ENCODE peak calls at places on chromosomes 4 and X, in six cellular contexts. One of them, this sample, is unnamed.

GRCh38 chrX:7147431-7147977 is at the start of gene STS:
- DNase-seq in ovary: peak; percentile 73
- DNase-seq in keratinocyte: no peak
- DNase-seq in upper lobe of right lung: no peak
- DNase-seq in esophagus squamous epithelium: peak; percentile 6
- DNase-seq in stomach: peak; percentile 49
- DNase-seq in this sample: peak; percentile 9

GRCh38 chr4:147284218-147284617 is 196.7 kb upstream of the EDNRA start:
- DNase-seq in upper lobe of right lung: no peak
- DNase-seq in keratinocyte: no peak
- DNase-seq in stomach: no peak
- DNase-seq in ovary: no peak
- DNase-seq in esophagus squamous epithelium: no peak
- DNase-seq in this sample: no peak

GRCh38 chr4:42995343-42995944 is 102.9 kb downstream of the GRXCR1 start:
- DNase-seq in ovary: no peak
- DNase-seq in upper lobe of right lung: no peak
- DNase-seq in keratinocyte: no peak
- DNase-seq in esophagus squamous epithelium: no peak
- DNase-seq in stomach: no peak
- DNase-seq in this sample: no peak

GRCh38 chr4:188444500-188444899 is 305.3 kb downstream of the TRIML1 start:
- DNase-seq in keratinocyte: no peak
- DNase-seq in ovary: no peak
- DNase-seq in stomach: no peak
- DNase-seq in upper lobe of right lung: no peak
- DNase-seq in esophagus squamous epithelium: no peak
- DNase-seq in this sample: no peak

GRCh38 chrX:28058906-28059305 is 77.7 kb upstream of the DCAF8L1 start:
- DNase-seq in upper lobe of right lung: no peak
- DNase-seq in esophagus squamous epithelium: no peak
- DNase-seq in ovary: no peak
- DNase-seq in stomach: no peak
- DNase-seq in keratinocyte: no peak
- DNase-seq in this sample: no peak

GRCh38 chrX:50627696-50628095 is 157.1 kb upstream of the DGKK start:
- DNase-seq in upper lobe of right lung: no peak
- DNase-seq in stomach: no peak
- DNase-seq in ovary: no peak
- DNase-seq in esophagus squamous epithelium: no peak
- DNase-seq in keratinocyte: no peak
- DNase-seq in this sample: no peak

GRCh38 chr4:113869743-113870375 is 108.3 kb upstream of the CAMK2D start:
- DNase-seq in esophagus squamous epithelium: no peak
- DNase-seq in keratinocyte: no peak
- DNase-seq in ovary: no peak
- DNase-seq in stomach: peak; percentile 30
- DNase-seq in upper lobe of right lung: no peak
- DNase-seq in this sample: no peak

GRCh38 chrX:111854778-111855490 is 21.0 kb upstream of the TRPC5OS start:
- DNase-seq in stomach: no peak
- DNase-seq in esophagus squamous epithelium: no peak
- DNase-seq in ovary: no peak
- DNase-seq in upper lobe of right lung: no peak
- DNase-seq in keratinocyte: no peak
- DNase-seq in this sample: no peak

GRCh38 chr4:118888666-118889312 is at the start of gene SYNPO2:
- DNase-seq in keratinocyte: no peak
- DNase-seq in esophagus squamous epithelium: no peak
- DNase-seq in upper lobe of right lung: peak; percentile 75
- DNase-seq in stomach: peak; percentile 54
- DNase-seq in ovary: peak; percentile 91
- DNase-seq in this sample: peak; percentile 42

GRCh38 chr4:56102581-56102980 is 153.8 kb downstream of the CEP135 start:
- DNase-seq in esophagus squamous epithelium: no peak
- DNase-seq in upper lobe of right lung: no peak
- DNase-seq in stomach: no peak
- DNase-seq in ovary: no peak
- DNase-seq in keratinocyte: no peak
- DNase-seq in this sample: no peak

GRCh38 chr4:128220286-128221235 is 67.1 kb downstream of the PGRMC2 start:
- DNase-seq in upper lobe of right lung: no peak
- DNase-seq in stomach: no peak
- DNase-seq in keratinocyte: no peak
- DNase-seq in esophagus squamous epithelium: no peak
- DNase-seq in ovary: no peak
- DNase-seq in this sample: no peak

GRCh38 chrX:67789536-67789935 is 245.7 kb downstream of the AR start:
- DNase-seq in ovary: no peak
- DNase-seq in keratinocyte: no peak
- DNase-seq in esophagus squamous epithelium: no peak
- DNase-seq in upper lobe of right lung: no peak
- DNase-seq in stomach: no peak
- DNase-seq in this sample: no peak

GRCh38 chr4:121156822-121157769 is 7.0 kb downstream of the TNIP3 start:
- DNase-seq in esophagus squamous epithelium: no peak
- DNase-seq in upper lobe of right lung: peak; percentile 77
- DNase-seq in ovary: no peak
- DNase-seq in stomach: no peak
- DNase-seq in keratinocyte: no peak
- DNase-seq in this sample: peak; percentile 18

GRCh38 chr4:94766856-94767255 is 9.1 kb downstream of the BMPR1B start:
- DNase-seq in upper lobe of right lung: no peak
- DNase-seq in keratinocyte: peak; percentile 19
- DNase-seq in esophagus squamous epithelium: no peak
- DNase-seq in stomach: no peak
- DNase-seq in ovary: no peak
- DNase-seq in this sample: no peak

GRCh38 chr4:141009931-141010330 is 123.3 kb downstream of the RNF150 start:
- DNase-seq in upper lobe of right lung: no peak
- DNase-seq in stomach: no peak
- DNase-seq in esophagus squamous epithelium: no peak
- DNase-seq in keratinocyte: no peak
- DNase-seq in ovary: no peak
- DNase-seq in this sample: no peak

GRCh38 chr4:112504807-112505206 is 11.2 kb downstream of the NEUROG2 start:
- DNase-seq in upper lobe of right lung: no peak
- DNase-seq in keratinocyte: no peak
- DNase-seq in stomach: no peak
- DNase-seq in ovary: no peak
- DNase-seq in esophagus squamous epithelium: no peak
- DNase-seq in this sample: no peak
- H3K27ac ChIP-seq in upper lobe of right lung: no peak overlapping the region
- H3K27ac ChIP-seq in keratinocyte: no peak overlapping the region
- H3K27ac ChIP-seq in stomach: no peak overlapping the region
- H3K27ac ChIP-seq in ovary: no peak overlapping the region
- H3K27ac ChIP-seq in esophagus squamous epithelium: no peak overlapping the region
- H3K27ac ChIP-seq in this sample: no peak overlapping the region

DNA sequence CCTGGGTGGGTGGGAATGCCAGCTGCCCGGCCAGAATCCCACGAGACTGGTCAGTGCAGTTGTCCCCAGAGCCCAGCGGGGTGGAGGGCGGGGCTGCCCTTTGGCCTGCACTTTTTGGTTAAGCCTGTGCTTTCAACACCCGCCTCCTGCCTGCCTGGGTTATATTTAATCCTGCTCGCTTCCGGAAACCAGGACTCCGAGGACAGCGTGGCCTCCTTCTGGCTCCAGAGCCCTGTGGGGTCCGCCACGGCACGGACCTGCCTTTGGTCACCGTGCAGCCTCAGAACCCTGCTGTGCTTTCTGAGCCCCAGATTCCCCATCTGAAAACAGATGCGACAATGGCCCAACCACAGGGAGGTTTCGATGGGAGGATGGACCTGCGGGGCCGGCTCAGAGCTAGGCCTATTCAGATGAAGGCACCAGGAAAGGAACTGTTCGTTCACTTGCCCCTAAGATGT is 29.4 kb upstream of the KIAA0232 start:
- DNase-seq in stomach: no peak
- DNase-seq in keratinocyte: no peak
- DNase-seq in upper lobe of right lung: peak; percentile 83
- DNase-seq in esophagus squamous epithelium: no peak
- DNase-seq in ovary: no peak
- DNase-seq in this sample: no peak
- H3K4me1 ChIP-seq in stomach: peaks cover 28% of the 10 kb centered on the region
- H3K4me1 ChIP-seq in keratinocyte: peaks cover 9% of the 10 kb centered on the region
- H3K4me1 ChIP-seq in upper lobe of right lung: peaks cover 21% of the 10 kb centered on the region
- H3K4me1 ChIP-seq in esophagus squamous epithelium: peaks cover 22% of the 10 kb centered on the region
- H3K4me1 ChIP-seq in ovary: peaks cover 2% of the 10 kb centered on the region
- H3K4me1 ChIP-seq in this sample: peaks cover 6% of the 10 kb centered on the region

GRCh38 chrX:39688576-39689373 is 409.0 kb downstream of the BCOR start:
- DNase-seq in upper lobe of right lung: peak; percentile 81
- DNase-seq in stomach: peak; percentile 75
- DNase-seq in keratinocyte: no peak
- DNase-seq in ovary: peak; percentile 80
- DNase-seq in esophagus squamous epithelium: no peak
- DNase-seq in this sample: peak; percentile 53

GRCh38 chrX:39691724-39692123 is 406.0 kb downstream of the BCOR start:
- DNase-seq in esophagus squamous epithelium: no peak
- DNase-seq in ovary: no peak
- DNase-seq in keratinocyte: no peak
- DNase-seq in upper lobe of right lung: no peak
- DNase-seq in stomach: no peak
- DNase-seq in this sample: no peak

GRCh38 chrX:39690541-39691415 is 407.0 kb downstream of the BCOR start:
- DNase-seq in ovary: no peak
- DNase-seq in keratinocyte: no peak
- DNase-seq in upper lobe of right lung: no peak
- DNase-seq in esophagus squamous epithelium: no peak
- DNase-seq in stomach: no peak
- DNase-seq in this sample: no peak

GRCh38 chrX:39688219-39688575 is 409.6 kb downstream of the BCOR start:
- DNase-seq in stomach: no peak
- DNase-seq in ovary: no peak
- DNase-seq in upper lobe of right lung: no peak
- DNase-seq in keratinocyte: no peak
- DNase-seq in esophagus squamous epithelium: no peak
- DNase-seq in this sample: no peak

GRCh38 chrX:39689374-39690104 is 408.2 kb downstream of the BCOR start:
- DNase-seq in esophagus squamous epithelium: no peak
- DNase-seq in stomach: no peak
- DNase-seq in keratinocyte: no peak
- DNase-seq in upper lobe of right lung: no peak
- DNase-seq in ovary: no peak
- DNase-seq in this sample: no peak
- H3K27ac ChIP-seq in esophagus squamous epithelium: peak overlapping the region; percentile 46
- H3K27ac ChIP-seq in stomach: peak overlapping the region; percentile 46
- H3K27ac ChIP-seq in keratinocyte: no peak overlapping the region
- H3K27ac ChIP-seq in upper lobe of right lung: no peak overlapping the region
- H3K27ac ChIP-seq in ovary: no peak overlapping the region
- H3K27ac ChIP-seq in this sample: no peak overlapping the region

GRCh38 chr4:13963601-13964000 is 336.1 kb upstream of the BOD1L1 start:
- DNase-seq in esophagus squamous epithelium: no peak
- DNase-seq in ovary: no peak
- DNase-seq in upper lobe of right lung: no peak
- DNase-seq in keratinocyte: no peak
- DNase-seq in stomach: no peak
- DNase-seq in this sample: no peak

GRCh38 chr4:13970349-13970748 is 342.8 kb upstream of the BOD1L1 start:
- DNase-seq in esophagus squamous epithelium: no peak
- DNase-seq in ovary: no peak
- DNase-seq in keratinocyte: no peak
- DNase-seq in stomach: no peak
- DNase-seq in upper lobe of right lung: no peak
- DNase-seq in this sample: no peak

GRCh38 chr4:13966241-13967195 is 339.0 kb upstream of the BOD1L1 start:
- DNase-seq in keratinocyte: no peak
- DNase-seq in esophagus squamous epithelium: no peak
- DNase-seq in ovary: no peak
- DNase-seq in upper lobe of right lung: no peak
- DNase-seq in stomach: no peak
- DNase-seq in this sample: no peak

GRCh38 chr4:13968723-13969122 is 341.2 kb upstream of the BOD1L1 start:
- DNase-seq in stomach: no peak
- DNase-seq in upper lobe of right lung: no peak
- DNase-seq in ovary: no peak
- DNase-seq in esophagus squamous epithelium: no peak
- DNase-seq in keratinocyte: no peak
- DNase-seq in this sample: no peak
- H3K4me1 ChIP-seq in stomach: no peaks in the 10 kb centered on the region
- H3K4me1 ChIP-seq in upper lobe of right lung: no peaks in the 10 kb centered on the region
- H3K4me1 ChIP-seq in ovary: no peaks in the 10 kb centered on the region
- H3K4me1 ChIP-seq in esophagus squamous epithelium: no peaks in the 10 kb centered on the region
- H3K4me1 ChIP-seq in keratinocyte: peaks cover 9% of the 10 kb centered on the region
- H3K4me1 ChIP-seq in this sample: no peaks in the 10 kb centered on the region

DNA sequence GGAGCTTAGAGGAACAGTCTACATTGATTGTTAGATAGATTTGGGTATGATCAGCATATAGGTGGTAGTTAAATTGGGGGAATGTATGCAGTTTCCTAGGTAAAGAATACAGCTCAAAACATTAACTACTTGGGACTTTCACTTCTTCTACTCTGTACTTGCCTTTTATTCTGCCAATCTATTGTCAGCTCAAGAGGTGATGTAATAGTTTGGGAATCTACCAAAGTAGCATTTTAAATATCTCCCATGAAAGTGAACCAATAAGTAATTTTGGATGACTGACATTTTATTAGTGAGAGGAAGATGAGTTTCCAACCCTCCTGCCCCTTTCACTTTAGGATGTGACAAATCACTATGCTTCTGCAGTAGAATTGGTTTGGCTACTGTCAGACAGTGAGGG is 43.4 kb downstream of the NUDT6 start:
- DNase-seq in stomach: no peak
- DNase-seq in esophagus squamous epithelium: no peak
- DNase-seq in ovary: no peak
- DNase-seq in keratinocyte: no peak
- DNase-seq in upper lobe of right lung: no peak
- DNase-seq in this sample: no peak
- H3K27ac ChIP-seq in stomach: no peak overlapping the region
- H3K27ac ChIP-seq in esophagus squamous epithelium: no peak overlapping the region
- H3K27ac ChIP-seq in ovary: no peak overlapping the region
- H3K27ac ChIP-seq in keratinocyte: no peak overlapping the region
- H3K27ac ChIP-seq in upper lobe of right lung: no peak overlapping the region
- H3K27ac ChIP-seq in this sample: no peak overlapping the region

DNA sequence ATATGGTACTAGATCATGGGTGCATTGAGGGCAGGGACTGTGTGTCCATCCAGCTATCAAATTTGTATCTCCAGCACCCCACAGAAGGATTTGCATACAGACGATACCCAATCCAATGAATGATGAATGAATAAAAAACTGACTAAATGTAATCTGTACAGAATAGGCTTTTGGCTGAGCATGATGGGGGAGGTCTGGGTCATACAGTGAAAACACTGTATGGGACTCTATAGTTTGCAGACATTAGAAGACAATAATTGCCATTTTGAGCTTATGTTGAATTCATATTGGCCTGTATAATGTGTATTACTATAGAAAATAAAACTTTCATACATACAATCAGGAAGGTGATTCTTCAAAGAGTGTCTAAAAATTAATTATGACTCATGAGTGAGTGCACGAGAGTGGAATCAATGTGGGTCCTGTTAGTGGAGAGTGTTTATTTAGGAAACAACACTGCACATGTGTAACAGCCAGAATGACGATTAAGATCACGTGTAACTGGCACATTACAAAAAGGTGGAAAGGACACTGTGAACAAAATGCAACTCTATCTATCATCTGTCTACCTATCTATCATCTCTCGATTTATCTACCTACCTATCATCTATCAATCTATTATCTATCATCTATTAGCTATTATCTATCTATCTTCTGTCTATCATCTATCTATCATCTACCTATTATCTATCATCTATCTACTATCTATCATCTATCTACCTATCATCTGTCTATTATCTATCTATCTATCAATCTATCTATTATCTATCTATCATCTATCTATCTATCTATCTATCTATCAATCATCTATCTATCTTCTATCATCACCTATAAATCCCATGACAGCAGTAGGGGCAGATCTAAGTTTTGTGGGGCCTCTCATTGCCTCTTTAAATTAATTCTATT is 201.3 kb downstream of the PTTG2 start:
- DNase-seq in esophagus squamous epithelium: no peak
- DNase-seq in stomach: no peak
- DNase-seq in upper lobe of right lung: no peak
- DNase-seq in ovary: no peak
- DNase-seq in keratinocyte: no peak
- DNase-seq in this sample: no peak
- H3K4me1 ChIP-seq in esophagus squamous epithelium: peaks cover 18% of the 10 kb centered on the region
- H3K4me1 ChIP-seq in stomach: peaks cover 25% of the 10 kb centered on the region
- H3K4me1 ChIP-seq in upper lobe of right lung: no peaks in the 10 kb centered on the region
- H3K4me1 ChIP-seq in ovary: peaks cover 4% of the 10 kb centered on the region
- H3K4me1 ChIP-seq in keratinocyte: peaks cover 68% of the 10 kb centered on the region
- H3K4me1 ChIP-seq in this sample: peaks cover 48% of the 10 kb centered on the region

This sample was measured in pancreas.